ENCODE peak calls at places on chromosomes 13 and 19, in four cellular contexts. G, N, W and H are unnamed samples.

GRCh38 chr13:85170372-85170771 is 628.8 kb downstream of the SLITRK6 start:
- DNase-seq in W (no peak), N (no peak), G (no peak), H (no peak)

GRCh38 chr19:1227313-1227626 is 10.5 kb downstream of the CBARP start:
- DNase-seq in W (no peak), N (no peak), G (no peak), H (no peak)

GRCh38 chr13:110637747-110638146 is 22.4 kb downstream of the NAXD start:
- DNase-seq in G (no peak), W (no peak), N (no peak), H (no peak)

GRCh38 chr13:51674276-51674675 is 90.0 kb downstream of the WDFY2 start:
- DNase-seq in N (peak), G (no peak), W (no peak), H (no peak)

GRCh38 chr19:41363753-41364545 is at the start of gene B9D2:
- DNase-seq in W (peak), G (peak), N (peak), H (peak)

GRCh38 chr13:112940236-112940635 is 28.8 kb upstream of the MCF2L start:
- DNase-seq in W (no peak), G (no peak), N (no peak), H (no peak)

GRCh38 chr19:39827216-39827615 is 6.7 kb downstream of the DYRK1B start:
- DNase-seq in G (no peak), W (no peak), N (no peak), H (no peak)

GRCh38 chr19:1864480-1865171 is 1.2 kb upstream of the KLF16 start:
- DNase-seq in W (no peak), G (peak), N (peak), H (no peak)

GRCh38 chr13:71218960-71219359 is 648.0 kb downstream of the DACH1 start:
- DNase-seq in G (no peak), N (no peak), W (no peak), H (no peak)

GRCh38 chr13:47594833-47595232 is 406.2 kb downstream of the SUCLA2 start:
- DNase-seq in W (no peak), G (peak), N (no peak), H (no peak)

GRCh38 chr19:50323782-50324133 is 5.4 kb downstream of the KCNC3 start:
- DNase-seq in N (no peak), G (no peak), W (no peak), H (no peak)

GRCh38 chr13:75581874-75582640 is 32.5 kb downstream of the UCHL3 start:
- DNase-seq in N (no peak), W (no peak), G (no peak), H (no peak)

GRCh38 chr13:78160793-78161192 is 242.2 kb upstream of the EDNRB start:
- DNase-seq in N (no peak), W (no peak), G (peak), H (peak)

GRCh38 chr19:50252887-50253268 is 49.5 kb downstream of the MYH14 start:
- DNase-seq in G (no peak), N (no peak), W (no peak), H (no peak)

GRCh38 chr13:41603917-41604316 is 146.6 kb downstream of the RGCC start:
- DNase-seq in G (peak), N (peak), W (peak), H (no peak)

GRCh38 chr13:23965346-23965745 is 68.0 kb upstream of the C1QTNF9B start:
- DNase-seq in W (no peak), G (no peak), N (no peak), H (no peak)

GRCh38 chr13:109389456-109389855 is 396.9 kb downstream of the IRS2 start:
- DNase-seq in N (no peak), G (peak), W (no peak), H (no peak)

GRCh38 chr13:113762075-113762474 is 3.0 kb downstream of the TMEM255B start:
- DNase-seq in N (no peak), G (no peak), W (no peak), H (no peak)

GRCh38 chr19:18815673-18816072 is 16.1 kb upstream of the UPF1 start:
- DNase-seq in G (no peak), W (no peak), N (no peak), H (peak)

GRCh38 chr13:75251188-75251587 is 230.8 kb downstream of the TBC1D4 start:
- DNase-seq in W (no peak), G (no peak), N (no peak), H (no peak)

GRCh38 chr13:46683879-46684278 is 113.1 kb downstream of the ESD start:
- DNase-seq in N (no peak), W (no peak), G (peak), H (peak)

GRCh38 chr13:107964356-107964755 is 251.0 kb downstream of the LIG4 start:
- DNase-seq in N (no peak), W (no peak), G (no peak), H (no peak)

GRCh38 chr19:44848036-44848804 is 2.1 kb downstream of the NECTIN2 start:
- DNase-seq in G (peak), W (peak), N (no peak), H (peak)

GRCh38 chr13:35917252-35917941 is 213.8 kb downstream of the DCLK1 start:
- DNase-seq in W (no peak), N (no peak), G (no peak), H (no peak)

GRCh38 chr13:96771501-96772367 is 222.5 kb downstream of the OXGR1 start:
- DNase-seq in G (peak), N (no peak), W (no peak), H (no peak)

GRCh38 chr19:42229855-42230331 is 9.8 kb downstream of the ZNF526 start:
- DNase-seq in G (peak), W (no peak), N (no peak), H (peak)

GRCh38 chr13:23672616-23673015 is 102.4 kb downstream of the TNFRSF19 start:
- DNase-seq in G (no peak), N (no peak), W (no peak), H (no peak)

GRCh38 chr19:55251296-55252081 is 7.3 kb downstream of the PPP6R1 start:
- DNase-seq in G (peak), N (no peak), W (no peak), H (no peak)
- TF ChIP-seq CTCF in G (no peak), N (no peak), W (no peak), H (no peak)

GRCh38 chr19:8208119-8208709 is 956 bp upstream of the CERS4 start:
- DNase-seq in G (no peak), W (no peak), N (peak), H (no peak)

GRCh38 chr19:8208710-8209110 is 460 bp upstream of the CERS4 start:
- DNase-seq in N (no peak), G (no peak), W (no peak), H (no peak)

GRCh38 chr19:8210660-8211101 is 1.5 kb downstream of the CERS4 start:
- DNase-seq in W (no peak), N (no peak), G (no peak), H (no peak)

GRCh38 chr19:8209111-8209964 is at the start of gene CERS4:
- DNase-seq in N (peak), G (no peak), W (no peak), H (peak)

DNA sequence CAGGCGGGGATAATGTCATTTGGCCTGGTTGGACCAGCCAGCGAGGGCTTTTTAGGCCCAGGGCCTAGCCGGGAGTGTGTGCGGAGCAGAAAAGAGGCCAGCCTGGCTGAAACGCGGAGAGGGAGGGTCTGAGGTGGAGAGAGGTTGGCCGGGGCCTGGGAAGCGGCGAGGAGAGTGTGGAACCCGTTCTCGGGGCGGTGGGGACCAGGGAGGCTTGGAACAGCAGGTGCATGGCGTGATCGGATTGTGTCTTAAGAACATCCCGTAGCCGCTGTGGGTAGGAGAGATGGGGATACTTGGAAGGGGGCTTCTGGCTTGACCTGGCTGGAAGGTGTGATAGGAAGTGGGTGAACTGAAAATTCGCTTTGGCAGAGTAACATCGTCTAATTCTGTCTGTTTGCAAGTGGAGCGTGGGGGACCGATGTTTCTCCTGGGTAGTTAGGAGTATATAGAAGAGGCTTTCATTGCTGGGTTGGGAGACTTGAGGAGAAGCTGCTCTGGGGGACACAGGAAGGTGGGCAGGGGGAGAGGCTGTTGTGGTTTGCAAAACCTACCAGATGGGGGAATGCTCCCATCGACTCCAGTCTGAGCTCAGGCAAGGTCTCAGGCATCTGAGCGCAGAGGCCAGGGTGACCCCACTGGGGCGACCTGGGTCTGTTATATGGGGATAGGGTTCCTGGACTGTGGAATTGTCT is 942 bp downstream of the CERS4 start:
- DNase-seq in W (no peak), N (no peak), G (no peak), H (no peak)
- H3K4me3 ChIP-seq in W (peak), N (peak), G (peak), H (peak)

DNA sequence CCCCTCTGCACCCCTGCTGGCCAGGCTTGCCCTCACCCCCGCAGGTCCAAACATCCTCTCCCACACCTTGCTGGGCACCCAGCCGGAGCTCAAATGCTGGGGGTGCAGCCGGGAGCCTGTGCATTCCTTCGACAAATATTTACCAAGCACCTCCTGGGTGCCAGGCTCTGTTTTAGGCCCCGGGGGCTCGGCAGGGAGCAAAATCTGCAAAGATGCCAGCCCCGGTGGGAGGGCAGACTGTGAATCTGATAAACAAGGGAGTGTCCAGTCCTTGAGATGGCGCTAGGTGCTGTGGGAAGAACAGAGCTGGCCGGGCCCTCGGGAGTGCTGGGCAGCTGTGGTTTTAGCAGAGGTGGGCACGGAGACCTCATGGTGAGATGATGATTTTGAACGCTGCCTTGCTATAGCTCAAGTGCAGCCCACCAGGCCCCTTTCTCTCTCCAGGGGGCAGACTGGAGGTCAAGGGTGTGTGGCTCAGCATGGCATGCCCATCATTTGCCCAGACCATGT is 10.6 kb downstream of the NFIX start:
- DNase-seq in N (no peak), G (no peak), W (no peak), H (no peak)
- TF ChIP-seq CTCF in N (no peak), G (no peak), W (no peak), H (no peak)

GRCh38 chr19:13990085-13990484 is 16.0 kb downstream of the RFX1 start:
- DNase-seq in N (no peak), W (no peak), G (no peak), H (no peak)

GRCh38 chr19:13986348-13986904 is 19.7 kb downstream of the RFX1 start:
- DNase-seq in N (no peak), G (peak), W (no peak), H (peak)

GRCh38 chr19:13984875-13985741 is 21.0 kb downstream of the RFX1 start:
- DNase-seq in W (no peak), N (no peak), G (no peak), H (peak)

GRCh38 chr19:13985771-13986347 is 20.3 kb downstream of the RFX1 start:
- DNase-seq in G (no peak), W (no peak), N (no peak), H (no peak)

GRCh38 chr19:13987101-13987890 is 18.8 kb downstream of the RFX1 start:
- DNase-seq in N (no peak), G (no peak), W (no peak), H (no peak)
- H3K4me3 ChIP-seq in N (no peak), G (no peak), W (no peak), H (no peak)

GRCh38 chr13:31012285-31013024 is 80.0 kb downstream of the TEX26 start:
- DNase-seq in G (peak), N (no peak), W (no peak), H (peak)
- TF ChIP-seq CTCF in G (peak), N (no peak), W (peak), H (peak)

GRCh38 chr13:76854894-76855293 is 31.3 kb downstream of the KCTD12 start:
- DNase-seq in G (no peak), W (peak), N (no peak), H (peak)

GRCh38 chr13:76856141-76856571 is 30.0 kb downstream of the KCTD12 start:
- DNase-seq in N (no peak), W (peak), G (peak), H (peak)

GRCh38 chr13:76853481-76853880 is 32.7 kb downstream of the KCTD12 start:
- DNase-seq in N (no peak), G (no peak), W (no peak), H (no peak)

GRCh38 chr13:76854209-76854608 is 32.0 kb downstream of the KCTD12 start:
- DNase-seq in W (no peak), N (no peak), G (no peak), H (no peak)

GRCh38 chr13:76852991-76853390 is 33.2 kb downstream of the KCTD12 start:
- DNase-seq in G (peak), W (peak), N (no peak), H (peak)
- H3K4me3 ChIP-seq in G (no peak), W (no peak), N (no peak), H (no peak)

GRCh38 chr13:28268800-28269223 is 130.5 kb downstream of the PAN3 start:
- DNase-seq in G (no peak), W (no peak), N (no peak), H (no peak)

DNA sequence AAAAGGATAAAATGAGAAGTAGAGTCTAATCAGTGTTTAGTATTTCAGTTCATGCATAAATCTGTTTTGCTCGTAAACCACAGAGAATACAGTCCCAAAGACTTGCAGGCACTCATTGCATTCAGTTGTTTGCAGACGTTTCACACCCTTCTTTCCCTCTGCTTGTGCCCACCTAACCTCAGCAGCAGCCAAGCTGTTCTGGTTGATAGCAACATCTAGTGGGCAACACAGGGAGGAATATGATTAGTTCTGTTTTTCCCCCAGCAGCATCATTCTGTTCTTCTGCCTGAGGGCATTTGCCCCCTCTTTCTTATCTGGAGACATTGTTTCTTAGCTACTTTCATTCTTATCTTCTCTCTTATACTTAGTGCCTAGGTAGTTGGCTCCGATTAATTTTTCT is 135.6 kb downstream of the PAN3 start:
- DNase-seq in N (no peak), G (peak), W (no peak), H (no peak)
- TF ChIP-seq CTCF in N (no peak), G (no peak), W (no peak), H (no peak)